ENCODE peak calls at places on chromosome 2, in eight cellular contexts. W is ovary; Z is uterus; A is suprapubic skin; U is pancreas; N is CD8-positive, alpha-beta T cell; V is AG09309; X is psoas muscle. H is an unnamed sample.

GRCh38 chr2:200455958-200456421 is 53.9 kb downstream of the KCTD18 start:
- DNase-seq in X (no peak), W (no peak), Z (no peak), U (no peak), V (no peak), A (no peak), N (no peak), H (peak)

GRCh38 chr2:101832114-101832513 is 134.6 kb downstream of the MAP4K4 start:
- DNase-seq in N (no peak), X (no peak), Z (no peak), V (no peak), A (no peak), U (no peak), W (no peak), H (no peak)

GRCh38 chr2:222950886-222951285 is 90.0 kb downstream of the ACSL3 start:
- DNase-seq in N (no peak), U (no peak), Z (no peak), A (no peak), W (no peak), X (no peak), V (peak), H (peak)

GRCh38 chr2:162521871-162522655 is 178.1 kb downstream of the GCA start:
- DNase-seq in W (no peak), N (no peak), A (no peak), Z (no peak), U (no peak), X (no peak), V (no peak), H (no peak)

GRCh38 chr2:222635295-222635694 is 20.6 kb downstream of the FARSB start:
- DNase-seq in W (no peak), Z (no peak), N (no peak), V (no peak), X (no peak), A (no peak), U (no peak), H (no peak)

GRCh38 chr2:239853121-239853520 is 172.0 kb downstream of the NDUFA10 start:
- DNase-seq in U (no peak), N (no peak), X (no peak), V (no peak), A (no peak), Z (no peak), W (no peak), H (no peak)

GRCh38 chr2:57696016-57696415 is 350.6 kb upstream of the VRK2 start:
- DNase-seq in U (no peak), Z (no peak), N (no peak), X (no peak), W (no peak), V (no peak), A (no peak), H (no peak)

GRCh38 chr2:238288650-238289573 is 502 bp upstream of the PER2 start:
- DNase-seq in A (peak), N (peak), X (peak), Z (peak), V (peak), W (peak), U (peak), H (peak)

GRCh38 chr2:43225788-43226557 is 433 bp downstream of the ZFP36L2 start:
- DNase-seq in V (no peak), X (peak), U (no peak), N (peak), Z (peak), W (peak), A (peak), H (peak)

GRCh38 chr2:68404901-68405799 is 40.1 kb downstream of the PLEK start:
- DNase-seq in V (no peak), U (no peak), W (no peak), A (no peak), N (no peak), Z (no peak), X (no peak), H (no peak)
- H3K4me3 ChIP-seq in V (no peak), U (no peak), W (no peak), A (no peak), N (no peak), Z (no peak), X (no peak), H (no peak)

DNA sequence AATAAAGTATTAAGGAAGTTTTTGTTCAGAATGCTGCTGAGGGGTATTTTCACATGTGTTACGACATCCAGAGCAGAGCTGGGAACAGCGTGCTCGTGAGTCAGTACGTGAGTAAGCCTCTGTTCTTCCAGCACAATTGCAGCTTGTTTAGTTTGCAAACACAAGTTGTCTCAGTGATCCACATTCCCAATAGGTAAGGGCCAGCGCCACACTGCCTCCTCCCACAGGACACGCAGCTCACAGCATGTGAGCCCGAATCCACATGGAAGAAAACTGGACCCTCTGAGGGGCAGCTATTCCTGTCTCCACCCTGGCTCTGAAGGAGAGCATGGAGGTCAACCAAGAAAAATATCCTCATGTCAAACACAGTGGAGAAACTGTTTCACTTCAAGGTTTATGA is 173.9 kb upstream of the PID1 start:
- DNase-seq in Z (peak), X (peak), U (peak), A (peak), V (peak), W (peak), N (no peak), H (peak)
- TF ChIP-seq CTCF in Z (peak), X (no peak), U (no peak), A (no peak), V (no peak), W (no peak), N (no peak), H (no peak)

GRCh38 chr2:231604685-231605606 is 12.3 kb downstream of the TEX44 start:
- DNase-seq in X (peak), Z (peak), U (peak), V (peak), A (peak), W (peak), N (peak), H (peak)

GRCh38 chr2:231601356-231602229 is 8.9 kb downstream of the TEX44 start:
- DNase-seq in N (peak), Z (peak), A (peak), V (no peak), U (peak), X (peak), W (peak), H (peak)

GRCh38 chr2:231605607-231606091 is 13.0 kb downstream of the TEX44 start:
- DNase-seq in Z (no peak), V (no peak), X (no peak), U (peak), A (no peak), W (peak), N (no peak), H (no peak)

GRCh38 chr2:231602874-231603467 is 10.3 kb downstream of the TEX44 start:
- DNase-seq in X (no peak), N (no peak), V (no peak), U (no peak), A (no peak), Z (no peak), W (no peak), H (no peak)

DNA sequence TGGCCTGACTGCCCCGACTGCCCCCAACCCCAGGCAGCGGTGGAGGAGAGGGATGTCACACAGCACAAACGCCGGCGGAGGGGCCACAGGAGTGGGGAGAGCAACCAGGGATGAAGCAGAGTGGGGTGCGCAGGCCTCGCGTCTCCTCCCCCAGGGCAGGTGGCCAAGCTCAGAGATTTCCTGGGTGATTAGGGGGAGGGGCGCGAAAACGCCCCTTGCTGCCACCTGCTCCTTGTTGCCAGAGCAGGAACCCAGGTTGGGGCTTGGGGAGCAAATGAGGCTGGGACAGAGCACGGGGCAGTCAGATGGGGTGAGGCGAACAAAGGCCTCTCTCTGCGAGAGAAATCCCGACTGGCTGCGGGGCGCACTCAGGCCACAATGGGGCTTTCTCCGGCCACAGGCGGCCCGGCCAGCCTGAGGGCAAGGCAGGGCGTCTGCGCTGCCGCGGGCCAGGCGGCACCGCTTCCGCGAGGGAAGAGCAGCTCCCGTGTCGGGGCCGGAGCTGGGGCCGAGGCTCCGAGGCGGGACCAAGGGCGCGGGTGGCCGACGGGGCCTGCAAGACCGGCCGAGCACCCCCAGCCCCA is 11.5 kb downstream of the TEX44 start:
- DNase-seq in X (peak), N (peak), V (no peak), W (peak), U (peak), A (peak), Z (peak), H (no peak)
- H3K4me3 ChIP-seq in X (peak), N (peak), V (peak), W (peak), U (peak), A (peak), Z (peak), H (peak)

GRCh38 chr2:220101902-220102301 is 474.5 kb downstream of the SLC4A3 start:
- DNase-seq in W (no peak), U (no peak), N (no peak), V (no peak), A (no peak), Z (no peak), X (no peak), H (no peak)

GRCh38 chr2:220106065-220106464 is 478.6 kb downstream of the SLC4A3 start:
- DNase-seq in A (no peak), X (no peak), W (no peak), V (no peak), N (no peak), U (no peak), Z (no peak), H (no peak)

GRCh38 chr2:220107380-220107791 is 480.0 kb downstream of the SLC4A3 start:
- DNase-seq in Z (no peak), N (no peak), U (no peak), A (no peak), W (no peak), V (no peak), X (no peak), H (no peak)

GRCh38 chr2:220103596-220103995 is 476.2 kb downstream of the SLC4A3 start:
- DNase-seq in Z (no peak), N (no peak), U (no peak), X (no peak), A (no peak), V (no peak), W (no peak), H (no peak)

DNA sequence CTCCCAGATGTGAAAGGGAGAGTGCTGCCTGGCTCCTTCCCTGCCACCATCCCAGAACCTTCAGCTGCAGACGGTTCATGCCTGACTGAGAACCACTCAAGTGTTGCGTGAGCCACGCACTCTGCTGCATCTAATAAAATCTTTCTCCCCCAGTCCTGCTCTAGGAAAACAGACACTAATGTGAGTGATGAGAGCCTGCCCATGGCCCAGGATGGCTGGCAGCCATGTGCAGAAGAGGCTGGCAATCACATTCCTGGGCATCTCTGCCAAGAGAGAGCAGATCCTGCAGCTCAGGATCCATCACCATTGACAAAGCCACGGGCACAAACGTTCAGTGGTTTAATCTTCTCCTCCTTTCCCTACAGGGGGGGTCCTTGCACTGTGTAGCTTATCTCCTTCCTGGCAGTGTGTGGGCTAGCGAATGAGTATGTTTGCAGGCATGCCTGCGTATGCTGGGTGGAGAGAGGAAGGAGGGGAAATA is 477.5 kb downstream of the SLC4A3 start:
- DNase-seq in A (no peak), X (no peak), Z (no peak), V (peak), U (no peak), W (peak), N (no peak), H (peak)
- TF ChIP-seq CTCF in A (no peak), X (no peak), Z (no peak), V (peak), U (no peak), W (no peak), N (no peak), H (peak)

GRCh38 chr2:1742300-1742679 is 2.0 kb downstream of the PXDN start:
- DNase-seq in W (peak), N (no peak), X (no peak), A (no peak), Z (no peak), V (no peak), U (peak), H (peak)

GRCh38 chr2:1742680-1743395 is 1.5 kb downstream of the PXDN start:
- DNase-seq in N (no peak), A (peak), U (peak), W (peak), V (no peak), Z (peak), X (peak), H (peak)

GRCh38 chr2:1739961-1740713 is 4.2 kb downstream of the PXDN start:
- DNase-seq in A (peak), X (no peak), N (no peak), W (peak), V (no peak), Z (no peak), U (peak), H (peak)

GRCh38 chr2:1740714-1741584 is 3.4 kb downstream of the PXDN start:
- DNase-seq in Z (no peak), U (peak), N (no peak), V (no peak), A (no peak), X (no peak), W (peak), H (no peak)

DNA sequence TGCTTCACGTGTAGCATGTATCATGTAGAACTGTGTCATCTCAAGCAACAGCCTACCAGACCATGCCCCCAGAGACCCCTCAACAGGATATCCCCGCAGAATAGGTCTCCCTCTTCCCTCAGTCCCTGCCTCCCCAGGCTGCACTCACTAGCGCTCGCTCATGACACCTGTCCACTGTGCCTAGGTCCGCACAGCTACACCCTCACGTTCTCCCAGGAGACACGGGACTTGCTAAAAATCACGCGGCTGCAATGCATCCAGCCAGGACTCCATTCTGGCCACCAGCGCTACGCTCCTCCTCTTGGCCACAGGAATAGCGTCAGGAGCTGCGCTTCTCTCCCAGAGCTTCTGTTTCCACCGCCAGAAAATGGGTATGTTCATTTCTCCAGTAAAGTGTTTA is 2.5 kb downstream of the PXDN start:
- DNase-seq in W (peak), A (no peak), Z (no peak), N (no peak), V (no peak), U (peak), X (no peak), H (no peak)
- H3K4me3 ChIP-seq in W (no peak), A (no peak), Z (no peak), N (no peak), V (no peak), U (no peak), X (peak), H (peak)

H was measured in fibroblast of pulmonary artery.